ENCODE peak calls at places on chromosomes 4 and X, in four cellular contexts. L is foreskin fibroblast, X is astrocyte, Q is A673. F is an unnamed sample.

GRCh38 chrX:103276581-103277002 is at the start of gene TCEAL5:
- DNase-seq in Q (no peak), X (no peak), L (no peak), F (no peak)

GRCh38 chrX:29090811-29091210 is 503.6 kb downstream of the IL1RAPL1 start:
- DNase-seq in L (peak; percentile 2), X (peak; percentile 4), Q (peak; percentile 23), F (no peak)

GRCh38 chr4:151199496-151200190 is 77.3 kb upstream of the PRSS48 start:
- DNase-seq in L (peak; percentile 68), X (no peak), Q (no peak), F (no peak)

GRCh38 chrX:139770366-139770765 is 62.4 kb upstream of the MCF2 start:
- DNase-seq in Q (no peak), X (no peak), L (no peak), F (no peak)

GRCh38 chrX:25726539-25726938 is 411.6 kb upstream of the MAGEB18 start:
- DNase-seq in Q (no peak), X (no peak), L (peak; percentile 16), F (no peak)

GRCh38 chr4:89800012-89800516 is 36.9 kb downstream of the SNCA start:
- DNase-seq in L (peak; percentile 19), Q (peak; percentile 6), X (peak; percentile 89), F (peak; percentile 55)

GRCh38 chrX:119455264-119455663 is 13.0 kb upstream of the SLC25A5 start:
- DNase-seq in X (no peak), Q (no peak), L (peak; percentile 67), F (peak; percentile 15)

GRCh38 chrX:39613508-39613921 is 484.2 kb downstream of the BCOR start:
- DNase-seq in Q (peak; percentile 20), L (no peak), X (no peak), F (no peak)

GRCh38 chr4:47122592-47123291 is 91.4 kb downstream of the GABRB1 start:
- DNase-seq in X (peak; percentile 54), L (peak; percentile 83), Q (peak; percentile 88), F (peak; percentile 68)

GRCh38 chr4:74369860-74370259 is 4.9 kb downstream of the EREG start:
- DNase-seq in L (no peak), Q (no peak), X (no peak), F (no peak)

GRCh38 chr4:74374561-74375327 is 9.8 kb downstream of the EREG start:
- DNase-seq in Q (peak; percentile 65), L (peak; percentile 96), X (peak; percentile 78), F (peak; percentile 96)

GRCh38 chr4:74367656-74368055 is 2.7 kb downstream of the EREG start:
- DNase-seq in Q (no peak), L (no peak), X (no peak), F (no peak)

GRCh38 chr4:74374128-74374527 is 9.2 kb downstream of the EREG start:
- DNase-seq in L (no peak), Q (no peak), X (no peak), F (no peak)

GRCh38 chr4:74370912-74371311 is 6.0 kb downstream of the EREG start:
- DNase-seq in L (peak; percentile 86), X (peak; percentile 25), Q (peak; percentile 68), F (peak; percentile 68)
- TF ChIP-seq CTCF in L (peak; percentile 81), X (peak; percentile 88), Q (peak; percentile 57), F (peak; percentile 80)

DNA sequence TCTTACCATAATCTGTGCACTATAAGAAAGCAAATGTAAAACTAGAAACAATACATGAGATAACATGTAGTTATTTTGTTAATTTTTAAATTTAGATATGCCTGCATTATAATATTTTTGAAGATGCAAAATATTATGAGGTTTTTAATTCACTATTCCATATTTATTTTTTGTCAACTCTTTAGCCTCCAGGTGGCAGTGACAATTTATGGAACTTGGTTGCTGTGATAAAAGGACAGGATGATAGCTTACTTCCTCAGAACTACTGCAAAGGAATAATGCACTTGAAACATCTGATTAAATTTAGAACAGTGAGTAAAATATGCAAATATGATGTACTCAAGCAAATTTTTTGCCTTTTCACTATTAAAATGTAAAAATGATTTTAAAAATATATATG is 45.1 kb downstream of the SPATA4 start:
- DNase-seq in Q (peak; percentile 6), X (peak; percentile 17), L (peak; percentile 58), F (peak; percentile 46)
- TF ChIP-seq CTCF in Q (peak; percentile 37), X (peak; percentile 6), L (peak; percentile 14), F (peak; percentile 80)

DNA sequence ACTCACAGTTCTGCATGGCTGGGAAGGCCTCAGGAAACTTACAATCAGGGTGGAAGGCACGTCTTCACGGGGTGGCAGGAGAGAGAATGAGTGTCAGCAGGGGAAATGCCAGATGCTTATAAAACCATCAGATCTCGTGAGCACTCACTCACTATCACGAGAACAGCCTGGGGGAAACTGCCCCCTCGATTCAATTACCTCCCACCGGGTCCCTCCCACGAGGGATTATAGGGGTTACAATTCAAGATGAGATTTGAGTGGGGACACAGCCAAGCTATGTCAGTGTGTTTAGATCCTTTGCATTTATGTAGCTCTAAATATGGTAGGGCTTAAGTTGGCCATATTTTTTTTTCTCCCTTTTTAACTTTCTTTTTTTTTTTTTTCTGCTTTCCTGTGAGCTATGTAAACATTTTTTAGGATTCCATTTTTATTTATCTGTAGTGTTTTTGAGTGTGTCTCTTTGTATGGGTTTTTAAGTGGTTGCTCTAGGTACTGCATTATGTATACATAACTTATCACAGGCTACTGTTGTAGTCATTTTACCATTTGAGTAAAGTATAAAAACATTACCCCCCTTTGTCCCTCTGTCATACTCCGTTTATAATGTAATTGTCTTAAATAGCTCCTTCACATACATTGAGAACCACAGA is 79.0 kb downstream of the ADRA2C start:
- DNase-seq in L (no peak), Q (no peak), X (no peak), F (no peak)
- TF ChIP-seq CTCF in L (no peak), Q (no peak), X (no peak), F (peak; percentile 25)

DNA sequence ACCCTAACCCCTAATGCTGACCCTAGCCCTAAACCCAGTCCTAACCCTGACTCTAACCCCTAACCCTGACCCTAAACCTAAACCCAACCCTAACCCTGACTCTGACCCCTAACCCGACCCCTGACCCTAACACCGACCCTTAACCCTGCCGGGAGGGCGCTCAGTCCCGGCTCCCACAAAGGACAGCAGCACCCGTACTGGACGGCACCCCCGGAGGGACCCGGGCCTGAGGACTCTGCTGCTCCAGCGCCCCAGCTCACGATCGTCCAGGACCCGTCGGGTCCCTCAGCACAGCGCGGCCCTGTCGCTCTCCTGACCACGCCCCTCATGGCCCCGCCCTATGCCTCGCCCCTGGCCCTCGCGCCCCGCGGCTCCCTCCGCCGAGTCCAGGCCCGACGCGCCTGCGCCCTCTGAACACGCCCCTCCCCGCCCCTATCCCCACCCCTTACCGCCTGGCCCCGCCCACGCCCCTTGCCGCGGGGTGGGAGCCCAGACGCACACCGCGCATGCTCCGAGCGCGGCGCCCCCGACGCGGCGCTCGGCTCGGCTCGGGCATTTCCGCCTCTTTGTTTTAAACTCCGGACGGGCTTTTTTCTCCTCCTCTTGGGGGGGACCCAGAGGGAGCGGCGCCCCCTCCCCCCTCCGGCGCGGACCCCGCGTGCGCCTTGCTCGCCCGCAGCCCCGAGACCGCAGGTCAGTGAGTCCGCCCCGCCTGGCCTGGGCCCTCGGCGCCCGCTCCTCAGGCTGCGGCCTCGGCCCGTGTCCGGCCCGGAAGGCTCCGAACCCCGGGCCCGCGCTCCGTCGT is at the start of gene PCGF3:
- DNase-seq in Q (peak; percentile 96), L (peak; percentile 98), X (peak; percentile 81), F (peak; percentile 89)
- TF ChIP-seq CTCF in Q (no peak), L (no peak), X (no peak), F (no peak)

DNA sequence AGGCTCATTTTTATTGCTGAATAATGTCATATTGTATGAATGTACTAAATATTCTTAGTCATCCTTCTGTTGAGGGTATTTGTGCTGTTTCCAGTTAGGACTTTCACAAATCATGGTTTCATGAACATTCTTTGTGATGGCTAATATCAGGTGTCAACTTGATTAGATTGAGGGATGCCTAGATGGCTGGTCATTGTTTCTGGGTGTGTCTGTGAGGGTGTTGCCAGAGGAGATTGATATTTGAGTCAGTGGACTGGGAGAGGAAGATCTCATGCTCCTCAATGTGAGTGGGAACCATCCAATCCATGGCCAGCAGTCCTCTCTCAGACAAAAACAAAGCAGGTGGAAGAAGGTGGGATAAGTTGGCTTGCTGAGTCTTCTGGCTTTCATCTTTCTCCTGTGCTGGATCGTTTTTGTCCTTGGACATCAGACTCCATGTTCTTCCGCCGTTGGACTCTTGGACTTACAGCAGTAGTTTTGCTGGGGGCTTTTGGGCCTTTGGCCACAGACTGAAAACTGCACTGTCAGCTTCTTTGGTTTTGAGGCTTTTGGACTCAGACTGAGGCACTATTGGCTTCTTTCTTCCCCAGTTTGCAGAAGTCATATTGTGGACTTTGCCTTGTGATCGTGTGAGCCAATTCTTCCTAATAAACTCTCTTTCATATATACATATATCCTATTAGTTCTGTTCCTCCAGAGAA is 11.9 kb upstream of the HS3ST1 start:
- DNase-seq in X (no peak), L (no peak), Q (no peak), F (no peak)
- TF ChIP-seq CTCF in X (no peak), L (no peak), Q (no peak), F (no peak)

GRCh38 chr4:80540785-80541469 is 205.4 kb downstream of the CFAP299 start:
- DNase-seq in Q (no peak), L (peak; percentile 39), X (peak; percentile 3), F (peak; percentile 16)

GRCh38 chr4:80540349-80540748 is 204.8 kb downstream of the CFAP299 start:
- DNase-seq in Q (no peak), X (no peak), L (no peak), F (no peak)

GRCh38 chr4:80542747-80543146 is 207.2 kb downstream of the CFAP299 start:
- DNase-seq in Q (no peak), X (no peak), L (no peak), F (no peak)

GRCh38 chr4:80538276-80538926 is 202.9 kb downstream of the CFAP299 start:
- DNase-seq in L (peak; percentile 73), Q (no peak), X (peak; percentile 38), F (peak; percentile 44)

DNA sequence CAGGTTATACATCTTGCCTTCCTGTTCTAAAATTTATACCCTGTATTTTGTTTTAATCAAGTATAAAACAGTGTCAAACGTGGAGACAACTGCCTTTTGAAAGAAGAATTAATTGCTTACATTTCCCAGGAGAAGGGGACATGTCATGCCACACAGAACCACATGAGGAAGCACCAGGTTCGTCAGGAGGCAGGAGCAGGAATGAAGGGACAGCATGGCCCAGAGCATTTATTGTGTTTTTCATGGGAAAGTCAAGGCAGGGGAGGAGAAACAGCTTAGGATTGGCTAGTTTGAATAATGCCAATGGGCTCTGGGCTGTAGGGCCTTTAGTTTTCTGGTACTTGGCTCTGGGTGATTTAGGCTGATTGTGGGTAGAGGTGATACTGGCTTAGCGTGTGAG is 203.7 kb downstream of the CFAP299 start:
- DNase-seq in X (no peak), L (no peak), Q (no peak), F (no peak)
- TF ChIP-seq CTCF in X (no peak), L (no peak), Q (no peak), F (no peak)

DNA sequence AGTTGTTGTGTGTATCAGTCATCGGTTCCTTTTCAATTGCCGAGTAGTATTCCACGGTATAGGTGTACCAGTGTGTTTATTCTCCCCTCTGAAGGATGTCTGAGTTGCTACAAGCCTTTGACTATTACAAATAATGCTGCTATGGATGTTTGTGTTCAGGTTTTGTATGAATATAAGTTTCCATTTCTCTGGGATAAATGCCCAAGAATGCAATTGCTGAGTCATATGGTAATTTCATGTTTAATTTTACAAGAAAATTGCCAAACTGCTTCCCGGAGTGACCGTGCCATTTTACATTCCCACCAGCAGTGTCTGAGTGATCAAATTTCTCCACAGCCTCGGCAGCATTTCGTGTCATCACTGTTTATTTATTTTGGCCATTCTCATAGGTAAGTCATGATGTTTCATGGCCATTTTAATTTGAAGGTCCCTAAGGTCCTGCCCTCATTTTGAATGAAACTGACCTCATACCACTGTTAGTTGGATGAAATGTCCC is 73.9 kb downstream of the IRF2 start:
- DNase-seq in X (peak; percentile 88), Q (peak; percentile 58), L (peak; percentile 89), F (peak; percentile 89)
- TF ChIP-seq CTCF in X (peak; percentile 51), Q (no peak), L (peak; percentile 36), F (peak; percentile 62)

GRCh38 chr4:175190654-175191053 is 272.5 kb downstream of the ADAM29 start:
- DNase-seq in X (no peak), Q (no peak), L (no peak), F (no peak)
- TF ChIP-seq CTCF in X (no peak), Q (no peak), L (no peak), F (no peak)

F was measured in HFFc6.